ENCODE peak calls at places on chromosomes 4 and X, in six cellular contexts. B is lower leg skin, A is endothelial cell, Z is sigmoid colon, T is mesothelial cell of epicardium, S is cardiac fibroblast. R is an unnamed sample.

GRCh38 chr4:149145803-149146202 is 669.8 kb downstream of the IQCM start:
- DNase-seq in B (no peak), A (no peak), Z (no peak), T (no peak), S (peak), R (no peak)

GRCh38 chr4:61298178-61298740 is 98.1 kb downstream of the ADGRL3 start:
- DNase-seq in B (no peak), A (no peak), Z (no peak), T (no peak), S (no peak), R (no peak)

GRCh38 chr4:40662962-40663604 is 33.4 kb upstream of the RBM47 start:
- DNase-seq in B (no peak), A (no peak), Z (no peak), T (no peak), S (peak), R (no peak)

GRCh38 chrX:147935156-147935758 is 23.5 kb downstream of the FMR1 start:
- DNase-seq in B (no peak), A (no peak), Z (no peak), T (no peak), S (no peak), R (no peak)

GRCh38 chr4:4575284-4576211 is 33.7 kb upstream of the STX18 start:
- DNase-seq in B (no peak), A (peak), Z (peak), T (peak), S (peak), R (peak)

GRCh38 chrX:13721371-13721770 is 13.0 kb downstream of the TRAPPC2 start:
- DNase-seq in B (no peak), A (no peak), Z (no peak), T (no peak), S (no peak), R (no peak)

GRCh38 chrX:154822029-154822428 is 12.4 kb downstream of the SMIM9 start:
- DNase-seq in B (no peak), A (no peak), Z (no peak), T (no peak), S (no peak), R (no peak)

GRCh38 chr4:41145571-41146078 is 68.7 kb downstream of the APBB2 start:
- DNase-seq in B (no peak), A (no peak), Z (no peak), T (no peak), S (peak), R (no peak)

GRCh38 chr4:67886281-67886680 is 2.5 kb upstream of the TMPRSS11D start:
- DNase-seq in B (no peak), A (no peak), Z (no peak), T (no peak), S (peak), R (no peak)

GRCh38 chr4:146121757-146122156 is 53.8 kb upstream of the LSM6 start:
- DNase-seq in B (no peak), A (no peak), Z (no peak), T (no peak), S (peak), R (no peak)

GRCh38 chr4:105807496-105807895 is 87.8 kb upstream of the NPNT start:
- DNase-seq in B (no peak), A (no peak), Z (no peak), T (no peak), S (peak), R (no peak)

GRCh38 chr4:118158946-118159345 is 124.7 kb downstream of the NDST3 start:
- DNase-seq in B (no peak), A (no peak), Z (no peak), T (no peak), S (no peak), R (no peak)

GRCh38 chrX:116194649-116195048 is 24.1 kb downstream of the AGTR2 start:
- DNase-seq in B (no peak), A (no peak), Z (no peak), T (no peak), S (no peak), R (no peak)

GRCh38 chrX:116198235-116198634 is 27.7 kb downstream of the AGTR2 start:
- DNase-seq in B (no peak), A (no peak), Z (no peak), T (no peak), S (no peak), R (no peak)

DNA sequence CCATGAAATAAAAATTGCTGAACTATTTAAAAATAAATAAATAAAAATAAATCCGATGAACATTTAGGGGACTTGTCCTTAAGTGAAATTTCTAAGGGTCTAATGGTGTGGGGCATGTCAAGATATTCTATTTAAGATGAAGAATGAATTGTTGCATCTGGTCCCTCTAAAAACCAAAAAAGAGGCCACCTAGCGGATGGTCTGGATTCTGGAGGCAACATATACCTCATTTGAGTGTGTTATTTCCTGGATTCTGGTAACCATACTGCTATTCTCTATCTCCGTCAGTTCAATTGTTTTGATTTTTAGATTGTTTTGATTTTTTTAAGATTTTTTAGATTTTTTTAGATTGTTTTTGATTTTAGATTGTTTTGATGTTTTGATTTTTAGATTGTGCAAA is 28.3 kb downstream of the AGTR2 start:
- DNase-seq in B (no peak), A (no peak), Z (no peak), T (no peak), S (no peak), R (no peak)
- TF ChIP-seq CTCF in B (no peak), A (peak), Z (no peak), T (no peak), S (no peak), R (peak)

GRCh38 chr4:88792268-88792781 is 94.7 kb upstream of the NAP1L5 start:
- DNase-seq in B (no peak), A (no peak), Z (no peak), T (no peak), S (peak), R (no peak)

GRCh38 chr4:88791274-88791673 is 93.6 kb upstream of the NAP1L5 start:
- DNase-seq in B (no peak), A (no peak), Z (no peak), T (no peak), S (peak), R (no peak)

GRCh38 chr4:88794087-88794486 is 96.5 kb upstream of the NAP1L5 start:
- DNase-seq in B (no peak), A (no peak), Z (no peak), T (no peak), S (no peak), R (no peak)

GRCh38 chr4:88793473-88793872 is 95.8 kb upstream of the NAP1L5 start:
- DNase-seq in B (no peak), A (no peak), Z (no peak), T (no peak), S (no peak), R (no peak)

GRCh38 chr4:88792821-88793220 is 95.2 kb upstream of the NAP1L5 start:
- DNase-seq in B (no peak), A (no peak), Z (no peak), T (no peak), S (peak), R (no peak)
- TF ChIP-seq CTCF in B (no peak), A (no peak), Z (no peak), T (no peak), S (no peak), R (no peak)

GRCh38 chr4:184959786-184960185 is 58.5 kb upstream of the HELT start:
- DNase-seq in B (no peak), A (no peak), Z (no peak), T (no peak), S (no peak), R (no peak)
- TF ChIP-seq CTCF in B (no peak), A (no peak), Z (no peak), T (no peak), S (no peak), R (no peak)

GRCh38 chrX:1246816-1247215 is 21.8 kb upstream of the CSF2RA start:
- DNase-seq in B (peak), A (peak), Z (peak), T (peak), S (peak), R (peak)

GRCh38 chrX:1239681-1240142 is 27.3 kb upstream of the CRLF2 start:
- DNase-seq in B (peak), A (no peak), Z (peak), T (no peak), S (no peak), R (no peak)

GRCh38 chrX:1242901-1243402 is 25.7 kb upstream of the CSF2RA start:
- DNase-seq in B (no peak), A (no peak), Z (no peak), T (no peak), S (peak), R (no peak)

GRCh38 chrX:1248381-1249061 is 20.1 kb upstream of the CSF2RA start:
- DNase-seq in B (no peak), A (no peak), Z (no peak), T (no peak), S (no peak), R (no peak)

DNA sequence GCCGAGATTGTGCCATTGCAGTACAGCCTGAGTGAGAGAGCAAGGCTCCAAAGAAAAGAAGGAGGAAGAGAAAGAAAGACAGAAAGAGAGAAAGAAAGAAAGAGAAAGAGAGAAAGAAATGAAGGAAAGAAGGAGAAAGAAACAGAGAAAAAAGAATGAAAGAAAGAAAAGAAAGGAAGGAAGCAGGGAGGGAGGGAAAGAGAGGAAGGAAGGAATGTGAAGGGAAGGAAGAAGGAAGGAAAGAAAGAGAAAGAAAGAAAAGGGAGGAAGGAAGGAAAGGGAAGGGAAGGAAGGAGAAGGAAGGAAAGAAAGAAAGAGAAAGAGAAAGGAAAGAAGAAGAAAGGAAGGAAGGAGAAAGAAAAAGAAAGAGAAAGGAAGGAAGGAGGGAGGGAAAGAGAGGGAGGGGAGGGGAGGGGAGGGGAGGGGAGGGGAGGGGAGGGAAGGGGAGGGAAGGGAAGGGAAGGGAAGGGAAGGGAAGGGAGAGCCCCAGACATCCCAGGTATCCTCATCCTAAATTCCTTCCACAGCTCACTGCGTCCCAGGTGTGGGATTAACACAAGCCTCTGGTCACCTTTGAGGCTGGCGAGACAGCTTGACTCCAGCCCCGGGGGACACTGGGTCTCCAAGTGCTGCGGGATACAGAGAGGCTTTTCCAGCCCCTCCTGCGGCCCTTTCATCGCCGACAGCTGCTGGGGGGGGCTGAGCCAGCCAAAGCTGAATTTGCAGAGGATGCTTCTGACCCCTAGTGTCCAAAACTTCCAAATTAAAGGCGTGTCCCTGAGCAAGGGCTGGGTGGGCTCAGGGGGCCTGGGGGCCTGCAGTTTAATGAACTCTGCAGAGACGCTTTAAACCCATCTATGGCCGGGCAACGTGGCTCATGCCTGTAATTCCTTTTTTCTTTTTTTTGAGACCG is 24.2 kb upstream of the CSF2RA start:
- DNase-seq in B (no peak), A (no peak), Z (no peak), T (no peak), S (no peak), R (no peak)
- TF ChIP-seq CTCF in B (no peak), A (no peak), Z (no peak), T (no peak), S (no peak), R (peak)

GRCh38 chr4:106818764-106819163 is 217.3 kb downstream of the DKK2 start:
- DNase-seq in B (no peak), A (no peak), Z (no peak), T (no peak), S (peak), R (no peak)
- TF ChIP-seq CTCF in B (no peak), A (peak), Z (no peak), T (peak), S (peak), R (peak)

GRCh38 chr4:6772223-6772928 is 10.2 kb upstream of the KIAA0232 start:
- DNase-seq in B (no peak), A (no peak), Z (peak), T (no peak), S (no peak), R (no peak)
- TF ChIP-seq CTCF in B (no peak), A (no peak), Z (no peak), T (no peak), S (no peak), R (no peak)

GRCh38 chr4:80322716-80323115 is 12.8 kb upstream of the CFAP299 start:
- DNase-seq in B (no peak), A (no peak), Z (no peak), T (no peak), S (peak), R (no peak)
- TF ChIP-seq CTCF in B (no peak), A (no peak), Z (no peak), T (no peak), S (peak), R (no peak)

DNA sequence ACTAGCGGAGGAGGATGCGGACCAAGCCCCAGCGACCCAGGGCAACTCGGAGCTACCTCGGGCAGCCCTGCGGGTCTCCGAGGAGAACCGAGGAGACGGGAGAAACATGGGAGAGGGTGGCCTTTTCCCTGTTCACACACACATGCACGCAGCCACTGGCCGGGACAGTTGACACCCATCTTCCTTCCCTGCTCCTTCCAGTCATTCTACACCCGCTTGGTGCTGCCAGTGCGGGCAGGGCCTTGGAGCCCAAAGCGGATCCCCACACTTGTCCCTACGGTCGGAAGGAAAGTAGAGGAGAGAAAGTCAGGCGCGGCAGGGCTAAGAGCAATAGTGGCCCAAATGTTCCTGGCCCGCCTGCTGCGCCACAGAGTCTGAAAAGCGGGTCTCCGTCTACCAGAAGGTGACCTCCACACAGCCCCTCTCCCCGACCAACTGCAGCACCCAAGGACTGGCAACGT is 1.1 kb upstream of the PPP3CA start:
- DNase-seq in B (no peak), A (no peak), Z (no peak), T (no peak), S (no peak), R (peak)
- TF ChIP-seq CTCF in B (no peak), A (no peak), Z (no peak), T (no peak), S (peak), R (no peak)